ENCODE peak calls at places on chromosomes 1 and 21, in eight cellular contexts. D is IMR-90; E is CD8-positive, alpha-beta T cell; W is transverse colon; G is uterus; F is stomach; Z is adrenal gland; H is prostate gland. S is an unnamed sample.

GRCh38 chr1:153538315-153538821 is 2.4 kb downstream of the S100A5 start:
- DNase-seq in D (peak; percentile 43), E (no peak), W (peak; percentile 84), G (no peak), F (peak; percentile 40), Z (no peak), H (no peak), S (no peak)

GRCh38 chr1:178165196-178165595 is 71.3 kb downstream of the RASAL2 start:
- DNase-seq in D (no peak), E (no peak), W (no peak), G (no peak), F (no peak), Z (no peak), H (no peak), S (no peak)

GRCh38 chr1:35560256-35561225 is 2.9 kb downstream of the NCDN start:
- DNase-seq in D (no peak), E (no peak), W (peak; percentile 39), G (no peak), F (peak; percentile 86), Z (peak; percentile 73), H (peak; percentile 83), S (no peak)

GRCh38 chr1:234222561-234223280 is 150.5 kb upstream of the COA6 start:
- DNase-seq in D (no peak), E (no peak), W (no peak), G (no peak), F (no peak), Z (no peak), H (no peak), S (peak; percentile 80)

GRCh38 chr1:187264995-187265602 is 436.4 kb downstream of the PLA2G4A start:
- DNase-seq in D (peak; percentile 73), E (no peak), W (no peak), G (no peak), F (no peak), Z (peak; percentile 18), H (peak; percentile 69), S (peak; percentile 61)

GRCh38 chr1:98336472-98337118 is 324.9 kb upstream of the SNX7 start:
- DNase-seq in D (no peak), E (no peak), W (peak; percentile 14), G (no peak), F (peak; percentile 45), Z (no peak), H (no peak), S (no peak)

GRCh38 chr1:23959461-23960290 is at the start of gene PNRC2:
- DNase-seq in D (peak; percentile 94), E (peak; percentile 96), W (peak; percentile 98), G (peak; percentile 96), F (peak; percentile 98), Z (peak; percentile 96), H (peak; percentile 99), S (peak; percentile 83)

GRCh38 chr21:26451014-26451740 is 121.9 kb downstream of the CYYR1 start:
- DNase-seq in D (no peak), E (no peak), W (no peak), G (no peak), F (no peak), Z (no peak), H (no peak), S (peak; percentile 64)

GRCh38 chr1:216641669-216642460 is 81.4 kb downstream of the ESRRG start:
- DNase-seq in D (peak; percentile 6), E (no peak), W (no peak), G (no peak), F (no peak), Z (no peak), H (no peak), S (no peak)

GRCh38 chr1:14519976-14520375 is 78.5 kb upstream of the KAZN start:
- DNase-seq in D (peak; percentile 40), E (no peak), W (no peak), G (no peak), F (no peak), Z (no peak), H (no peak), S (no peak)

GRCh38 chr1:234613992-234614584 is 4.1 kb upstream of the IRF2BP2 start:
- DNase-seq in D (no peak), E (no peak), W (no peak), G (no peak), F (no peak), Z (no peak), H (no peak), S (no peak)

GRCh38 chr1:116131866-116132605 is 20.8 kb downstream of the MAB21L3 start:
- DNase-seq in D (no peak), E (no peak), W (no peak), G (no peak), F (no peak), Z (no peak), H (peak; percentile 26), S (peak; percentile 92)

GRCh38 chr1:223487514-223488259 is 94.5 kb downstream of the CCDC185 start:
- DNase-seq in D (no peak), E (no peak), W (no peak), G (no peak), F (no peak), Z (no peak), H (no peak), S (no peak)

DNA sequence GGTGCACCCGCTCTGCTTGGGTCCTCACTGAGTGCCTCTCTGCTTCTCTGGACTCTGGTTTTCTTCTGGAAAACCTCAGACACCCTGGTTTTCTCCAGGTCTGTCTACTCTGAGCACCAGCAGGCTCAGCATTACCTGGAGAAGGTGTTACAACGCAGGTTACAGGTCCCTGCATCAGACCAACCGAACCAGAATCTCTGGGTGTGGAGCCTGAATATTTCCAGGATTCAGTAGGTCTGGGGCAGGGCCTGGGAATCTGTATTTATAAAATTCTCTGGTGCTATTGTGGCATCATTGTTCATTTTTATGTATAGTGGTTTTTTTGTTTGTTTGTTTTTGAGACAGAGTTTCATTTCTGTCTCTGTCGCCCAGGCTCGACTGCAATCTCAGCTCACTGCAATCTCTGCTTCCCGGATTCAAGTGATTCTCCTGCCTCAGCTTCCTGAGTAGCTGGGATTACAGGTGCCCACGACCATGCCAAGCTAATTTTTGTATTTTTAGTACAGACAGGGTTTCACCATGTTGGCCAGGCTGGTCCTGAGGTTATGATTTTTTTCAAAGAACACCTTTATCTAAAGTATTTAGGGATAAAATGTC is 1.5 kb upstream of the SLC30A2 start:
- DNase-seq in D (no peak), E (no peak), W (no peak), G (no peak), F (no peak), Z (no peak), H (no peak), S (no peak)
- H3K27me3 ChIP-seq in D (peaks cover 88% of the 10 kb centered on the region), E (peaks cover 12% of the 10 kb centered on the region), W (peaks cover 66% of the 10 kb centered on the region), G (peaks cover 14% of the 10 kb centered on the region), F (peaks cover 61% of the 10 kb centered on the region), Z (peaks cover 33% of the 10 kb centered on the region), H (peaks cover 27% of the 10 kb centered on the region), S (peaks cover 87% of the 10 kb centered on the region)

GRCh38 chr1:202578565-202578964 is 131.7 kb downstream of the SYT2 start:
- DNase-seq in D (peak; percentile 50), E (no peak), W (no peak), G (no peak), F (no peak), Z (no peak), H (no peak), S (no peak)
- H3K27ac ChIP-seq in D (peak overlapping the region; percentile 89), E (no peak overlapping the region), W (peak overlapping the region; percentile 68), G (peak overlapping the region; percentile 87), F (peak overlapping the region; percentile 74), Z (peak overlapping the region; percentile 61), H (peak overlapping the region; percentile 52), S (peak overlapping the region; percentile 29)

GRCh38 chr1:151006331-151007052 is at the start of gene MINDY1:
- DNase-seq in D (peak; percentile 89), E (peak; percentile 22), W (peak; percentile 81), G (peak; percentile 81), F (peak; percentile 77), Z (peak; percentile 70), H (peak; percentile 70), S (peak; percentile 47)
- H3K4me1 ChIP-seq in D (peaks cover 8% of the 10 kb centered on the region), E (peaks cover 65% of the 10 kb centered on the region), W (peaks cover 47% of the 10 kb centered on the region), G (peaks cover 4% of the 10 kb centered on the region), F (peaks cover 66% of the 10 kb centered on the region), Z (peaks cover 21% of the 10 kb centered on the region), H (peaks cover 7% of the 10 kb centered on the region), S (peaks cover 16% of the 10 kb centered on the region)

GRCh38 chr1:3022511-3022973 is 1.3 kb downstream of the ACTRT2 start:
- DNase-seq in D (no peak), E (no peak), W (peak; percentile 2), G (no peak), F (no peak), Z (no peak), H (no peak), S (no peak)
- H3K27me3 ChIP-seq in D (no peaks in the 10 kb centered on the region), E (no peaks in the 10 kb centered on the region), W (peaks cover 13% of the 10 kb centered on the region), G (no peaks in the 10 kb centered on the region), F (no peaks in the 10 kb centered on the region), Z (no peaks in the 10 kb centered on the region), H (peaks cover 3% of the 10 kb centered on the region), S (no peaks in the 10 kb centered on the region)

GRCh38 chr1:26833432-26834405 is 7.2 kb downstream of the ZDHHC18 start:
- DNase-seq in D (no peak), E (peak; percentile 91), W (peak; percentile 83), G (no peak), F (peak; percentile 64), Z (no peak), H (no peak), S (no peak)
- H3K27ac ChIP-seq in D (no peak overlapping the region), E (peak overlapping the region; percentile 88), W (peak overlapping the region; percentile 71), G (no peak overlapping the region), F (peak overlapping the region; percentile 81), Z (no peak overlapping the region), H (no peak overlapping the region), S (no peak overlapping the region)

DNA sequence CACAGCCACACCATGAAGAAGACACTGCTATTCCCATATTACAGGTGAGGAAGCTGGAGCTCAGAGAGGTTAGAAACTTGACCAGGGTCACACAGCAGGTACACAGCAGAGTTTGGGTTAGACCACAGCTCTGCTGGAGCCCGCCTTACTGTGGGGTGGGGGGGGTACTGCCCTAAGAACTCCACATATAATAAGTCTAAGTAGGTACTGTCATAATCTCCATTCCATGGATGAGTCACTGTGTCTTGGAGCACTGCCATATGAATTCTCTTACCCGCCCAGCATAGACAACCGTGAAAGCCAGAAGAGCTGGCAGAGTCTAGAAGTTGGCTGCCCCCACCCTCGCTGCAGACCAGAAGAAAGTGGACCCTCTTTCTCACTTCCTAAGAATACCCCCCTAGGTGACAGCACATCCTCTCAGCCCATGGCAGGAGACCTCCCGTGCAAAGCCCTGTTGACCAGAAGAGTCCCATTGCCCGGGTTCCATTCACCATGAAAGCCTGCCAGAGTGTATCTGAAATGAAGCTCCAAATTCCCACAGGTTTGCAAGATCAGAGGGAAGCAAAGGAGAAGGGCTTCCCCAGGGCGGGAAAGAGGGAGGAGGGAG is 5.2 kb upstream of the PLA2G2D start:
- DNase-seq in D (peak; percentile 65), E (no peak), W (peak; percentile 44), G (peak; percentile 21), F (no peak), Z (peak; percentile 67), H (peak; percentile 37), S (peak; percentile 69)
- H3K4me1 ChIP-seq in D (no peaks in the 10 kb centered on the region), E (no peaks in the 10 kb centered on the region), W (no peaks in the 10 kb centered on the region), G (no peaks in the 10 kb centered on the region), F (peaks cover 3% of the 10 kb centered on the region), Z (no peaks in the 10 kb centered on the region), H (no peaks in the 10 kb centered on the region), S (peaks cover 5% of the 10 kb centered on the region)

GRCh38 chr1:78250201-78250600 is 204.4 kb downstream of the GIPC2 start:
- DNase-seq in D (peak; percentile 21), E (no peak), W (no peak), G (no peak), F (no peak), Z (no peak), H (no peak), S (no peak)
- H3K27me3 ChIP-seq in D (no peaks in the 10 kb centered on the region), E (no peaks in the 10 kb centered on the region), W (no peaks in the 10 kb centered on the region), G (no peaks in the 10 kb centered on the region), F (no peaks in the 10 kb centered on the region), Z (no peaks in the 10 kb centered on the region), H (peaks cover 2% of the 10 kb centered on the region), S (peaks cover 9% of the 10 kb centered on the region)

S was measured in foreskin keratinocyte.